ENCODE peak calls at places on chromosomes 13 and 19, in eight cellular contexts. A is osteoblast; T is NCI-H1092 treated with DMSO at 0.1 percent for 48 hours; K is glomerular endothelial cell; V is NCI-H1930; C is T-helper 17 cell; S is activated CD8-positive, alpha-beta T cell treated with anti-CD3 and anti-CD28 coated beads, Interleukin-2, amount 10 ng/mL, durations not matched to agents 7 days and 5 days; N is HAP-1. E is an unnamed sample.

GRCh38 chr13:40275636-40276035 is 390.8 kb downstream of the FOXO1 start:
- DNase-seq in A (peak; percentile 73), T (no peak), V (no peak), C (no peak), S (no peak), K (no peak), N (no peak), E (no peak)

GRCh38 chr19:18725755-18726416 is 42.4 kb downstream of the CRTC1 start:
- DNase-seq in N (no peak), S (no peak), A (peak; percentile 70), C (no peak), V (no peak), T (peak; percentile 32), K (no peak), E (peak; percentile 23)

GRCh38 chr19:48249502-48250014 is 6.2 kb downstream of the CARD8 start:
- DNase-seq in A (no peak), C (peak; percentile 54), V (no peak), N (no peak), T (no peak), K (peak; percentile 97), S (peak; percentile 89), E (no peak)

GRCh38 chr13:48600374-48601364 is 53.1 kb upstream of the CYSLTR2 start:
- DNase-seq in T (no peak), A (no peak), C (no peak), S (peak; percentile 10), N (no peak), K (no peak), V (no peak), E (peak; percentile 65)

GRCh38 chr19:33389574-33390119 is 16.1 kb downstream of the CEBPG start:
- DNase-seq in N (peak; percentile 67), C (no peak), S (no peak), T (peak; percentile 22), A (peak; percentile 86), V (no peak), K (no peak), E (no peak)

GRCh38 chr19:20197747-20198146 is 30.7 kb downstream of the ZNF486 start:
- DNase-seq in A (no peak), S (no peak), K (no peak), C (no peak), N (no peak), V (no peak), T (no peak), E (no peak)

GRCh38 chr19:4984106-4984380 is 15.1 kb downstream of the KDM4B start:
- DNase-seq in T (no peak), S (no peak), K (no peak), V (no peak), C (no peak), N (no peak), A (peak; percentile 68), E (no peak)

GRCh38 chr13:75161804-75162203 is 320.2 kb downstream of the TBC1D4 start:
- DNase-seq in S (no peak), A (no peak), K (no peak), V (no peak), N (no peak), T (no peak), C (no peak), E (no peak)

GRCh38 chr13:44313674-44314073 is 60.0 kb upstream of the SERP2 start:
- DNase-seq in S (no peak), T (no peak), K (no peak), N (no peak), C (no peak), A (peak; percentile 81), V (no peak), E (no peak)

GRCh38 chr19:27860309-27860934 is 1352.5 kb downstream of the UQCRFS1 start:
- DNase-seq in V (no peak), C (no peak), N (no peak), K (no peak), S (no peak), A (no peak), T (no peak), E (no peak)

GRCh38 chr13:99399623-99399974 is 92.4 kb upstream of the GPR183 start:
- DNase-seq in N (no peak), A (no peak), C (no peak), T (no peak), K (no peak), V (no peak), S (no peak), E (no peak)

GRCh38 chr19:14467816-14468215 is 7.3 kb downstream of the PTGER1 start:
- DNase-seq in A (peak; percentile 71), N (no peak), V (no peak), S (no peak), K (no peak), C (no peak), T (no peak), E (no peak)

GRCh38 chr19:2353159-2353894 is 6.7 kb upstream of the TMPRSS9 start:
- DNase-seq in A (no peak), C (no peak), N (no peak), T (no peak), K (no peak), S (no peak), V (no peak), E (no peak)

GRCh38 chr19:33872445-33873320 is 76.0 kb downstream of the KCTD15 start:
- DNase-seq in C (no peak), S (no peak), K (no peak), N (no peak), A (no peak), T (no peak), V (no peak), E (no peak)

GRCh38 chr19:42284066-42284501 is 15.0 kb downstream of the CIC start:
- DNase-seq in K (no peak), N (peak; percentile 88), V (peak; percentile 80), T (peak; percentile 55), A (peak; percentile 100), C (peak; percentile 89), S (peak; percentile 85), E (no peak)

GRCh38 chr19:35262101-35262761 is 6.5 kb upstream of the USF2 start:
- DNase-seq in K (no peak), N (peak; percentile 7), C (no peak), V (no peak), T (peak; percentile 34), A (peak; percentile 44), S (no peak), E (no peak)

GRCh38 chr19:34644991-34645461 is 31.9 kb downstream of the SCGB2B2 start:
- DNase-seq in T (peak; percentile 19), A (no peak), S (no peak), C (no peak), N (no peak), K (no peak), V (no peak), E (no peak)

GRCh38 chr19:14127929-14128509 is 8.4 kb downstream of the ASF1B start:
- DNase-seq in N (no peak), S (no peak), V (no peak), T (no peak), C (no peak), A (peak; percentile 13), K (no peak), E (no peak)

GRCh38 chr13:21934309-21934708 is 263.4 kb downstream of the FGF9 start:
- DNase-seq in K (no peak), T (peak; percentile 98), C (no peak), N (no peak), V (no peak), S (no peak), A (no peak), E (no peak)

GRCh38 chr13:90519157-90519556 is 828.3 kb upstream of the MIR17HG start:
- DNase-seq in C (no peak), N (no peak), K (no peak), V (no peak), A (no peak), T (no peak), S (no peak), E (no peak)

GRCh38 chr13:110067355-110068175 is 239.4 kb downstream of the COL4A1 start:
- DNase-seq in V (no peak), T (no peak), S (no peak), K (no peak), A (peak; percentile 27), C (no peak), N (no peak), E (no peak)

GRCh38 chr13:41544824-41545707 is 87.7 kb downstream of the RGCC start:
- DNase-seq in C (no peak), S (peak; percentile 15), K (no peak), A (peak; percentile 78), V (no peak), T (no peak), N (no peak), E (no peak)

GRCh38 chr19:8352134-8352827 is 9.2 kb upstream of the KANK3 start:
- DNase-seq in T (no peak), A (peak; percentile 85), V (no peak), C (no peak), K (no peak), S (no peak), N (peak; percentile 46), E (no peak)

GRCh38 chr13:113468461-113469147 is 15.3 kb upstream of the ADPRHL1 start:
- DNase-seq in A (no peak), K (no peak), T (no peak), S (no peak), N (peak; percentile 85), C (no peak), V (no peak), E (no peak)

GRCh38 chr19:47272448-47273312 is 2.0 kb upstream of the INAFM1 start:
- DNase-seq in A (peak; percentile 99), T (no peak), C (no peak), N (peak; percentile 77), K (no peak), V (no peak), S (peak; percentile 62), E (peak; percentile 81)

GRCh38 chr13:98890186-98890585 is 87.7 kb downstream of the DOCK9 start:
- DNase-seq in C (no peak), K (no peak), S (no peak), T (no peak), N (no peak), V (no peak), A (peak; percentile 72), E (no peak)

GRCh38 chr19:6602729-6603114 is 11.8 kb upstream of the CD70 start:
- DNase-seq in S (no peak), V (no peak), A (no peak), K (no peak), T (no peak), N (no peak), C (no peak), E (no peak)

GRCh38 chr19:31205887-31206518 is 143.2 kb downstream of the TSHZ3 start:
- DNase-seq in T (no peak), N (no peak), C (no peak), S (no peak), A (no peak), K (no peak), V (no peak), E (no peak)

GRCh38 chr19:48147597-48148175 is 22.5 kb downstream of the LIG1 start:
- DNase-seq in V (no peak), K (no peak), N (no peak), C (no peak), T (no peak), A (no peak), S (no peak), E (no peak)

GRCh38 chr19:35712910-35713845 is 4.6 kb upstream of the KMT2B start:
- DNase-seq in N (no peak), K (no peak), C (no peak), S (peak; percentile 89), T (no peak), A (peak; percentile 35), V (no peak), E (no peak)

GRCh38 chr13:30019648-30020626 is 169.5 kb upstream of the UBL3 start:
- DNase-seq in V (no peak), T (no peak), K (no peak), S (no peak), A (no peak), C (no peak), N (no peak), E (no peak)

GRCh38 chr13:110312669-110313031 is 5.6 kb downstream of the COL4A2 start:
- DNase-seq in N (no peak), K (no peak), S (no peak), V (no peak), T (no peak), A (peak; percentile 94), C (no peak), E (no peak)

GRCh38 chr13:104461049-104461448 is 1394.8 kb upstream of the SLC10A2 start:
- DNase-seq in V (no peak), C (no peak), N (no peak), T (no peak), K (no peak), A (no peak), S (no peak), E (no peak)